ENCODE peak calls at places on chromosomes 4 and X, in six cellular contexts. U, A, O, Z, T and N are unnamed samples.

GRCh38 chr4:189304755-189305154 is 635.9 kb upstream of the FRG1 start:
- DNase-seq in U (no peak), A (no peak), O (no peak), Z (no peak), T (no peak), N (no peak)

GRCh38 chr4:122921971-122922876 is at the start of gene NUDT6:
- DNase-seq in U (peak; percentile 16), A (peak; percentile 59), O (peak; percentile 50), Z (peak; percentile 83), T (no peak), N (no peak)

GRCh38 chr4:65007841-65008439 is 598.7 kb upstream of the TECRL start:
- DNase-seq in U (no peak), A (no peak), O (peak; percentile 77), Z (peak; percentile 55), T (peak; percentile 3), N (no peak)

GRCh38 chr4:157127571-157127970 is 51.6 kb downstream of the GLRB start:
- DNase-seq in U (no peak), A (no peak), O (no peak), Z (no peak), T (no peak), N (no peak)

GRCh38 chr4:633406-633805 is 8.0 kb downstream of the PDE6B start:
- DNase-seq in U (no peak), A (no peak), O (no peak), Z (no peak), T (no peak), N (no peak)

GRCh38 chrX:119981286-119982070 is 37.9 kb upstream of the NKAP start:
- DNase-seq in U (no peak), A (no peak), O (peak; percentile 35), Z (peak; percentile 49), T (no peak), N (no peak)

GRCh38 chr4:74402692-74403460 is 37.9 kb downstream of the EREG start:
- DNase-seq in U (no peak), A (no peak), O (no peak), Z (no peak), T (no peak), N (no peak)

GRCh38 chr4:67083496-67083895 is 461.8 kb downstream of the CENPC start:
- DNase-seq in U (no peak), A (no peak), O (no peak), Z (no peak), T (no peak), N (no peak)

GRCh38 chr4:112895785-112896184 is 153.7 kb upstream of the ANK2 start:
- DNase-seq in U (no peak), A (no peak), O (no peak), Z (peak; percentile 59), T (peak; percentile 20), N (no peak)

GRCh38 chrX:99468993-99469392 is 941.1 kb downstream of the PCDH19 start:
- DNase-seq in U (no peak), A (no peak), O (no peak), Z (no peak), T (no peak), N (no peak)

GRCh38 chr4:80172203-80172602 is 25.1 kb upstream of the PRDM8 start:
- DNase-seq in U (no peak), A (no peak), O (no peak), Z (peak; percentile 22), T (no peak), N (no peak)

GRCh38 chrX:45852884-45853283 is 652.2 kb upstream of the DIPK2B start:
- DNase-seq in U (no peak), A (no peak), O (no peak), Z (peak; percentile 55), T (no peak), N (no peak)

GRCh38 chrX:4182010-4182806 is 468.8 kb upstream of the PRKX start:
- DNase-seq in U (no peak), A (no peak), O (no peak), Z (no peak), T (no peak), N (no peak)

GRCh38 chr4:161252520-161253141 is 911.2 kb downstream of the FSTL5 start:
- DNase-seq in U (no peak), A (no peak), O (peak; percentile 38), Z (peak; percentile 12), T (no peak), N (no peak)

GRCh38 chr4:37977471-37978452 is 17.6 kb downstream of the PTTG2 start:
- DNase-seq in U (peak; percentile 71), A (peak; percentile 81), O (peak; percentile 44), Z (peak; percentile 84), T (no peak), N (no peak)

GRCh38 chrX:51892921-51893745 is at the start of gene MAGED1:
- DNase-seq in U (peak; percentile 72), A (peak; percentile 91), O (peak; percentile 76), Z (peak; percentile 92), T (peak; percentile 41), N (peak; percentile 51)

GRCh38 chrX:136525738-136526606 is 6.0 kb upstream of the VGLL1 start:
- DNase-seq in U (no peak), A (peak; percentile 84), O (peak; percentile 39), Z (peak; percentile 87), T (peak; percentile 27), N (peak; percentile 33)

GRCh38 chr4:156968479-156968984 is 3.1 kb downstream of the PDGFC start:
- DNase-seq in U (no peak), A (peak; percentile 81), O (peak; percentile 95), Z (peak; percentile 81), T (no peak), N (no peak)

GRCh38 chr4:101155368-101155767 is 192.0 kb downstream of the PPP3CA start:
- DNase-seq in U (no peak), A (no peak), O (no peak), Z (peak; percentile 80), T (no peak), N (no peak)

GRCh38 chr4:13340672-13341071 is 143.5 kb downstream of the RAB28 start:
- DNase-seq in U (no peak), A (no peak), O (no peak), Z (no peak), T (no peak), N (no peak)

GRCh38 chrX:120358687-120359086 is 3.2 kb upstream of the ATP1B4 start:
- DNase-seq in U (no peak), A (no peak), O (no peak), Z (peak; percentile 88), T (peak; percentile 1), N (no peak)

GRCh38 chr4:48079972-48080391 is 54.1 kb downstream of the TXK start:
- DNase-seq in U (no peak), A (no peak), O (no peak), Z (no peak), T (no peak), N (no peak)

GRCh38 chrX:68299923-68300322 is 133.4 kb downstream of the OPHN1 start:
- DNase-seq in U (no peak), A (no peak), O (no peak), Z (no peak), T (no peak), N (no peak)